ENCODE peak calls at places on chromosome 20, in seven cellular contexts. B is lower leg skin; Y is activated naive CD4-positive, alpha-beta T cell treated with anti-CD3 and anti-CD28 coated beads, Interleukin-2, amount 50 U/mL, for 72 hours; M is heart left ventricle; E is RKO; J is fibroblast of lung; V is T-helper 2 cell. X is an unnamed sample.
A peak's percentile ranks its signal among the peaks of the same experiment; 100 is the strongest.

GRCh38 chr20:45583502-45583901 is 4.4 kb upstream of the WFDC8 start:
- DNase-seq in B (no peak), Y (no peak), M (no peak), E (no peak), J (no peak), V (no peak), X (no peak)

GRCh38 chr20:33407251-33407650 is 5.9 kb upstream of the CDK5RAP1 start:
- DNase-seq in B (no peak), Y (no peak), M (no peak), E (peak; percentile 30), J (peak; percentile 49), V (no peak), X (no peak)

GRCh38 chr20:23007886-23008285 is 27.2 kb upstream of the SSTR4 start:
- DNase-seq in B (no peak), Y (no peak), M (no peak), E (no peak), J (no peak), V (no peak), X (no peak)

GRCh38 chr20:46308258-46309157 is at the start of gene CDH22:
- DNase-seq in B (no peak), Y (peak; percentile 35), M (peak; percentile 69), E (no peak), J (peak; percentile 19), V (peak; percentile 25), X (peak; percentile 73)

GRCh38 chr20:62117658-62118057 is 4.6 kb upstream of the LSM14B start:
- DNase-seq in B (no peak), Y (peak; percentile 31), M (peak; percentile 77), E (no peak), J (no peak), V (no peak), X (no peak)

GRCh38 chr20:11001767-11002540 is 328.2 kb upstream of the JAG1 start:
- DNase-seq in B (no peak), Y (no peak), M (no peak), E (peak; percentile 97), J (peak; percentile 68), V (no peak), X (no peak)

GRCh38 chr20:7742479-7742878 is 197.8 kb downstream of the HAO1 start:
- DNase-seq in B (no peak), Y (no peak), M (no peak), E (no peak), J (peak; percentile 72), V (no peak), X (no peak)

GRCh38 chr20:40887100-40887499 is 141.5 kb upstream of the TOP1 start:
- DNase-seq in B (no peak), Y (no peak), M (no peak), E (no peak), J (no peak), V (no peak), X (peak; percentile 73)

GRCh38 chr20:48722002-48722731 is 105.6 kb downstream of the PREX1 start:
- DNase-seq in B (no peak), Y (no peak), M (no peak), E (no peak), J (peak; percentile 71), V (no peak), X (no peak)

GRCh38 chr20:45997187-45997586 is 11.5 kb upstream of the MMP9 start:
- DNase-seq in B (no peak), Y (no peak), M (no peak), E (no peak), J (no peak), V (no peak), X (no peak)

GRCh38 chr20:57200882-57201723 is 65.3 kb downstream of the BMP7 start:
- DNase-seq in B (no peak), Y (no peak), M (no peak), E (no peak), J (no peak), V (no peak), X (no peak)

GRCh38 chr20:25695532-25696383 is 895 bp downstream of the ZNF337 start:
- DNase-seq in B (no peak), Y (no peak), M (no peak), E (peak; percentile 23), J (peak; percentile 18), V (no peak), X (peak; percentile 15)

GRCh38 chr20:6524305-6524704 is 243.2 kb upstream of the BMP2 start:
- DNase-seq in B (no peak), Y (no peak), M (no peak), E (no peak), J (no peak), V (no peak), X (no peak)

GRCh38 chr20:44314870-44315269 is 3.9 kb upstream of the FITM2 start:
- DNase-seq in B (no peak), Y (no peak), M (no peak), E (no peak), J (no peak), V (no peak), X (no peak)

GRCh38 chr20:49657118-49657901 is 56.4 kb downstream of the B4GALT5 start:
- DNase-seq in B (no peak), Y (no peak), M (no peak), E (no peak), J (peak; percentile 82), V (no peak), X (no peak)

GRCh38 chr20:35515949-35516645 is 13.4 kb downstream of the C20orf173 start:
- DNase-seq in B (no peak), Y (no peak), M (no peak), E (peak; percentile 69), J (peak; percentile 72), V (no peak), X (no peak)

GRCh38 chr20:58037631-58038030 is 190.8 kb downstream of the ANKRD60 start:
- DNase-seq in B (peak; percentile 61), Y (no peak), M (no peak), E (no peak), J (no peak), V (no peak), X (peak; percentile 25)

GRCh38 chr20:64247312-64247627 is 8.3 kb upstream of the PCMTD2 start:
- DNase-seq in B (no peak), Y (no peak), M (no peak), E (no peak), J (no peak), V (no peak), X (peak; percentile 46)

GRCh38 chr20:46065006-46065405 is 24.8 kb downstream of the NCOA5 start:
- DNase-seq in B (no peak), Y (no peak), M (no peak), E (no peak), J (no peak), V (no peak), X (no peak)

GRCh38 chr20:15395457-15395856 is 1058.0 kb upstream of the FLRT3 start:
- DNase-seq in B (no peak), Y (no peak), M (no peak), E (no peak), J (no peak), V (no peak), X (no peak)

GRCh38 chr20:61959301-61959700 is 106.4 kb downstream of the TAF4 start:
- DNase-seq in B (no peak), Y (no peak), M (no peak), E (peak; percentile 30), J (no peak), V (no peak), X (peak; percentile 77)

GRCh38 chr20:41632896-41633295 is 14.7 kb upstream of the CHD6 start:
- DNase-seq in B (no peak), Y (no peak), M (no peak), E (peak; percentile 45), J (peak; percentile 12), V (no peak), X (no peak)

GRCh38 chr20:50044353-50044960 is 61.7 kb downstream of the SNAI1 start:
- DNase-seq in B (no peak), Y (no peak), M (no peak), E (no peak), J (no peak), V (no peak), X (no peak)

GRCh38 chr20:17525650-17526049 is 5.5 kb downstream of the BFSP1 start:
- DNase-seq in B (peak; percentile 40), Y (no peak), M (no peak), E (peak; percentile 63), J (no peak), V (no peak), X (peak; percentile 77)

GRCh38 chr20:31572042-31572700 is 32.9 kb upstream of the ID1 start:
- DNase-seq in B (no peak), Y (no peak), M (no peak), E (no peak), J (no peak), V (no peak), X (no peak)

X was measured in Caco-2.